ENCODE peak calls at places on chromosomes 12 and 14, in four cellular contexts. S is BE2C; P is lower lobe of right lung; Q is CD4-positive, alpha-beta memory T cell. T is an unnamed sample. For H3K27me3, the result is how much of the 10 kb centered on the place peaks cover.

GRCh38 chr14:76294876-76295275 is 81.1 kb upstream of the ESRRB start:
- DNase-seq in Q (no peak), S (no peak), P (no peak), T (no peak)

GRCh38 chr12:11724888-11725310 is 75.4 kb downstream of the ETV6 start:
- DNase-seq in Q (no peak), P (no peak), S (no peak), T (no peak)

GRCh38 chr14:100775831-100776591 is 49.3 kb downstream of the DLK1 start:
- DNase-seq in S (no peak), Q (no peak), P (no peak), T (peak)

GRCh38 chr14:96135285-96135684 is 69.4 kb upstream of the BDKRB2 start:
- DNase-seq in Q (no peak), S (no peak), P (no peak), T (no peak)

GRCh38 chr12:52191841-52192791 is at the start of gene KRT80:
- DNase-seq in P (peak), Q (no peak), S (peak), T (peak)

GRCh38 chr14:88618476-88618875 is 55.6 kb downstream of the ZC3H14 start:
- DNase-seq in Q (no peak), P (no peak), S (no peak), T (peak)

GRCh38 chr14:99753225-99754140 is 39.7 kb upstream of the EML1 start:
- DNase-seq in S (no peak), P (peak), Q (no peak), T (peak)

GRCh38 chr12:74725154-74725553 is 187.5 kb downstream of the ATXN7L3B start:
- DNase-seq in Q (no peak), P (no peak), S (no peak), T (no peak)

GRCh38 chr12:101933866-101934514 is 56.6 kb downstream of the DRAM1 start:
- DNase-seq in Q (no peak), S (no peak), P (no peak), T (no peak)

GRCh38 chr12:46389130-46389616 is 16.6 kb upstream of the SLC38A2 start:
- DNase-seq in S (no peak), P (no peak), Q (no peak), T (no peak)

GRCh38 chr14:20044243-20044642 is 8.4 kb upstream of the OR4K13 start:
- DNase-seq in P (no peak), S (no peak), Q (no peak), T (no peak)

GRCh38 chr12:89351489-89352241 is 636 bp downstream of the DUSP6 start:
- DNase-seq in Q (peak), S (peak), P (peak), T (peak)

GRCh38 chr14:82779301-82779700 is 1245.6 kb upstream of the SEL1L start:
- DNase-seq in Q (no peak), P (peak), S (no peak), T (no peak)

GRCh38 chr12:122874081-122874480 is 21.8 kb downstream of the VPS37B start:
- DNase-seq in S (no peak), P (no peak), Q (peak), T (peak)

GRCh38 chr12:57242329-57242690 is 8.7 kb downstream of the STAC3 start:
- DNase-seq in P (no peak), Q (no peak), S (no peak), T (no peak)

GRCh38 chr12:110556705-110557104 is 26.4 kb downstream of the PPTC7 start:
- DNase-seq in Q (no peak), P (no peak), S (no peak), T (no peak)

GRCh38 chr12:121501946-121502345 is 78.9 kb downstream of the KDM2B start:
- DNase-seq in P (no peak), Q (no peak), S (no peak), T (no peak)

GRCh38 chr14:99592933-99593753 is 10.9 kb downstream of the CCDC85C start:
- DNase-seq in S (no peak), P (no peak), Q (no peak), T (peak)

GRCh38 chr14:19974844-19975243 is 547 bp upstream of the OR4K15 start:
- DNase-seq in S (no peak), P (no peak), Q (peak), T (no peak)

GRCh38 chr14:100525615-100526014 is 61.6 kb downstream of the BEGAIN start:
- DNase-seq in P (no peak), Q (no peak), S (no peak), T (no peak)

GRCh38 chr14:75794615-75795038 is 133.6 kb downstream of the TTLL5 start:
- DNase-seq in P (no peak), Q (no peak), S (no peak), T (peak)

GRCh38 chr12:63206908-63207307 is 55.9 kb upstream of the AVPR1A start:
- DNase-seq in Q (no peak), S (no peak), P (no peak), T (no peak)

GRCh38 chr14:26765768-26766550 is 168.1 kb upstream of the NOVA1 start:
- DNase-seq in P (no peak), Q (no peak), S (no peak), T (no peak)

GRCh38 chr14:32471183-32471582 is 142.1 kb downstream of the AKAP6 start:
- DNase-seq in P (no peak), Q (no peak), S (no peak), T (no peak)

GRCh38 chr12:46260913-46261476 is 7.8 kb downstream of the SLC38A1 start:
- DNase-seq in Q (no peak), P (no peak), S (no peak), T (no peak)

GRCh38 chr14:76784881-76785280 is 23.6 kb downstream of the VASH1 start:
- DNase-seq in P (peak), S (peak), Q (peak), T (peak)

GRCh38 chr12:106091421-106091820 is 47.3 kb downstream of the NUAK1 start:
- DNase-seq in Q (no peak), S (no peak), P (no peak), T (no peak)

GRCh38 chr14:91303091-91303923 is 58.8 kb upstream of the GPR68 start:
- DNase-seq in S (peak), Q (peak), P (peak), T (peak)

GRCh38 chr12:25670076-25671055 is 117.3 kb upstream of the LMNTD1 start:
- DNase-seq in P (no peak), Q (no peak), S (no peak), T (no peak)

DNA sequence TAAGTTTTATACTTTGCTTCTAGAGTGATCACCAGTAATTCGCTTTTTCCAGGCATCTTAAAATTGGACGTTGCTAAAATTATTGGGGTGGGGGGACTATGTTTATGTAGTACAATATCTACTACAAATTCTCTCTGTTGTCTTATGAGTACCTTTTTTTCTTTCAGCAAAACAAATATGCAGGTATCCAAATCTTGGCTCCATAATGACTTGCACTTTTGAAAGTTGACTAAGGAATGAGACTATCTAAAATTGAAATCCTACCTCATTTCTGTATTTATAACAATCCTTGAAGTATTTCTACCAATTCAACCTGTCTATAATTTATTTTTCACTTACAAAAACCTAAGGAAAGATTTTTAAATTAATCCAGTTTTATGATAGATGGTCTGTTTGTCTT is 2.4 kb downstream of the DYNC1H1 start:
- DNase-seq in Q (no peak), P (no peak), S (no peak), T (no peak)
- H3K4me3 ChIP-seq in Q (no peak), P (no peak), S (peak), T (no peak)

GRCh38 chr12:107844312-107844921 is 69.9 kb downstream of the ASCL4 start:
- DNase-seq in Q (no peak), P (no peak), S (peak), T (peak)
- H3K27me3 ChIP-seq in Q (under half), P (half or more), S (half or more), T (half or more)

GRCh38 chr12:116123511-116124258 is 153.8 kb downstream of the MED13L start:
- DNase-seq in Q (no peak), P (peak), S (peak), T (no peak)
- H3K4me3 ChIP-seq in Q (no peak), P (peak), S (peak), T (no peak)

GRCh38 chr12:49345840-49346658 is 639 bp upstream of the DNAJC22 start:
- DNase-seq in S (no peak), Q (no peak), P (no peak), T (peak)

GRCh38 chr12:49342914-49343731 is 3.6 kb upstream of the DNAJC22 start:
- DNase-seq in Q (no peak), S (no peak), P (no peak), T (peak)

GRCh38 chr12:49344486-49345047 is 2.1 kb upstream of the DNAJC22 start:
- DNase-seq in Q (no peak), P (no peak), S (no peak), T (peak)

GRCh38 chr12:49346659-49347306 is at the start of gene DNAJC22:
- DNase-seq in S (peak), Q (no peak), P (no peak), T (peak)

DNA sequence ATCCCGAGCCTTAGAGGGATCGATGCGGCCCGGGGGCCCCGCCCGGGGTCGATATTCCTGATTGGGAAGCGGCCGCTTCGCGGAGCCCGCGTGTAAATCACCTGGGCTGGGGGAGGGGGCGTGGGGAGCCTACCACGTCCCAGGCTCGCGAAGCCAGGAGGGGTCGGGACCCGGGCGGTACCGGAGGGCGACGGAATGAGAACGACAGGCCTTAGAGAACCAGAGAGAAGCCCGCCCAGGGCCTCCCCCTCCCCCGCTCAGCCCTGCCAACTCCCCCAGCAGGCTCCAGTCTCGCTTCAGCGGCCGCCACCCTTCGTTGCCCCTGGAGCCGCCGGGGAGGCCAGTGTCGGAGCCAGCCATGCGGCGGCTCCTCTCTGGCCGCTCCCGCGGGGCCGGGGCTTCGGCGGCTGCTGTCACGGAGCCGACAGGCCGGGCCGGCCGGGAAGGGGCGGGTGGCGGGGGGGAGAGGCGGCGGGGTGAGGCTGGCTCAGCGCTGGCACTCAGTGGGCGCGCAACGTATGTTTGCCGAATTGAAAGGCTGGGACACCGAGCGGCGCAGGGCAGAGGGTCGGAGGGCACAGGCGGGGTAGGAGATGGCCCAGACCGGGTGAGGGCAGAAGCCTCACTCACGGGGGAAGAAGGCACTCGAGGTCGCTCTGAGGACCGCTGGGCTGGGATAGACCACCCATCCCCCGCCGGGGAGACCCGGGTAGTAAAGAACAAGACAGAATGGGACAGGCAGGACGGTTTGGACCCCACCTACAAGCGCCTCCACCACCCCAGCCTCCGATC is 1.4 kb upstream of the DNAJC22 start:
- DNase-seq in P (no peak), S (peak), Q (no peak), T (peak)
- H3K27me3 ChIP-seq in P (half or more), S (under half), Q (half or more), T (half or more)

GRCh38 chr12:3303410-3304136 is 187.4 kb upstream of the PRMT8 start:
- DNase-seq in S (no peak), Q (no peak), P (no peak), T (peak)

GRCh38 chr12:3302406-3303041 is 188.5 kb upstream of the PRMT8 start:
- DNase-seq in P (no peak), Q (no peak), S (no peak), T (no peak)

GRCh38 chr12:3300833-3301401 is 190.1 kb upstream of the PRMT8 start:
- DNase-seq in S (no peak), Q (no peak), P (no peak), T (no peak)

GRCh38 chr12:3298603-3299002 is 192.4 kb upstream of the PRMT8 start:
- DNase-seq in S (no peak), P (no peak), Q (no peak), T (no peak)

GRCh38 chr12:3299929-3300832 is 190.8 kb upstream of the PRMT8 start:
- DNase-seq in Q (peak), P (peak), S (peak), T (peak)
- H3K4me3 ChIP-seq in Q (no peak), P (peak), S (no peak), T (no peak)

DNA sequence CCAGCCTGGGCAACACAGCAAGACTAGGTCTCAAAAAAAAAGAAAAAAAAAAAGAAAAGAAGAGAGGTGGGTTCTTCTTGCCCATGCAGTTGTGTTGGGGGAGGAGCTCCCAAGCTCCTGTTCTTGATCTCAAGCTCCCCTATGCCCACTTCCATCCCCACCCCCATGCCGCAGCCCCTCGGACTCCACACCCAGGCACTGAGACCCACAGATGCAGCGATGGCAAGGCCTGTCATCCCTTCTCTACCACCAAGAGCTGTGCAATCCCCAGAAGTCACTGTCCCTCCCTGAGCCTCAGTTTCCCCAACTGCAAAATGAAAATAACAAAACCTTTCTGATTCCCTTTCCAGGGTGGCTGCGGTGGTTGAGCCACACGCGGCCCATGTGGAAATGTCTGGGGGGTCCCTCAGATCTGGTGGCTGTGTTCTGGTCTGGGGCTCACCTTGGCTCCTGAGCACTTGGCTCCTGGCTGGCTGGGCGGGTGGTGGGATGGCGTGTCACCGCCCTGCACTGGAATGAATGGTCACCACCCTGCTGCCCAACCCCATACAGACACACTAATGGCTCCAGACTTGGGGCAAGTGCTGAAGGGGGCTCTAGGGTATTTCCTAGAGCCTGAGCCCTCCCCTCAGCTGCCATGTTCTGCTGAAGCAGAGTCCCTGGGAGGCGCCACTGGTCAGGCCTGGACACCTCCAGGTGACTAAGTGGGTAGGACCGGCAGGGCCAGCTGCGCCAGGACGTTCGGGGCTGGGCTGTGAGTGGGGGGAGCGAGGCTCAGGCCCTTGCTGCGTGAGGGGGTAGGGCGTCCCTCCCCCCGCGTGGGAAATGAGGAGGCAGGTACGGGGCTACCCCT is 22.5 kb upstream of the KIF26A start:
- DNase-seq in P (peak), S (no peak), Q (no peak), T (peak)
- H3K27me3 ChIP-seq in P (under half), S (under half), Q (under half), T (under half)